ENCODE peak calls at places on chromosomes 5 and 9, in six cellular contexts. One of them, this sample, is unnamed.

GRCh38 chr5:150461231-150461630 is 11.7 kb upstream of the RPS14 start:
- DNase-seq in keratinocyte: no peak
- DNase-seq in neural progenitor cell: no peak
- DNase-seq in fibroblast of lung: no peak
- DNase-seq in HCT116: no peak
- DNase-seq in PC-3: no peak
- DNase-seq in this sample: no peak

GRCh38 chr5:4994994-4995393 is 145.1 kb upstream of the ADAMTS16 start:
- DNase-seq in HCT116: no peak
- DNase-seq in keratinocyte: no peak
- DNase-seq in neural progenitor cell: no peak
- DNase-seq in PC-3: peak; percentile 24
- DNase-seq in fibroblast of lung: peak; percentile 25
- DNase-seq in this sample: no peak

GRCh38 chr9:105405514-105406131 is 42.2 kb upstream of the FSD1L start:
- DNase-seq in PC-3: no peak
- DNase-seq in keratinocyte: no peak
- DNase-seq in HCT116: no peak
- DNase-seq in neural progenitor cell: peak; percentile 25
- DNase-seq in fibroblast of lung: no peak
- DNase-seq in this sample: peak; percentile 40

GRCh38 chr5:143229426-143229895 is 174.0 kb downstream of the NR3C1 start:
- DNase-seq in keratinocyte: no peak
- DNase-seq in HCT116: no peak
- DNase-seq in PC-3: no peak
- DNase-seq in fibroblast of lung: no peak
- DNase-seq in neural progenitor cell: peak; percentile 10
- DNase-seq in this sample: no peak

GRCh38 chr5:73365990-73366667 is 82.4 kb downstream of the FOXD1 start:
- DNase-seq in fibroblast of lung: no peak
- DNase-seq in keratinocyte: no peak
- DNase-seq in HCT116: no peak
- DNase-seq in neural progenitor cell: no peak
- DNase-seq in PC-3: no peak
- DNase-seq in this sample: no peak

GRCh38 chr5:14491505-14491904 is 90.1 kb upstream of the OTULINL start:
- DNase-seq in keratinocyte: no peak
- DNase-seq in neural progenitor cell: no peak
- DNase-seq in PC-3: peak; percentile 31
- DNase-seq in fibroblast of lung: peak; percentile 81
- DNase-seq in HCT116: no peak
- DNase-seq in this sample: no peak

GRCh38 chr5:111830333-111830732 is 73.3 kb upstream of the NREP start:
- DNase-seq in PC-3: peak; percentile 98
- DNase-seq in HCT116: peak; percentile 41
- DNase-seq in fibroblast of lung: peak; percentile 52
- DNase-seq in keratinocyte: peak; percentile 99
- DNase-seq in neural progenitor cell: no peak
- DNase-seq in this sample: peak; percentile 30

GRCh38 chr5:97425511-97425910 is 242.5 kb upstream of the RIOK2 start:
- DNase-seq in fibroblast of lung: peak; percentile 20
- DNase-seq in HCT116: no peak
- DNase-seq in keratinocyte: no peak
- DNase-seq in PC-3: peak; percentile 38
- DNase-seq in neural progenitor cell: peak; percentile 53
- DNase-seq in this sample: peak; percentile 24

GRCh38 chr5:173768267-173768806 is 119.8 kb upstream of the CPEB4 start:
- DNase-seq in neural progenitor cell: no peak
- DNase-seq in fibroblast of lung: no peak
- DNase-seq in PC-3: no peak
- DNase-seq in HCT116: no peak
- DNase-seq in keratinocyte: no peak
- DNase-seq in this sample: no peak

DNA sequence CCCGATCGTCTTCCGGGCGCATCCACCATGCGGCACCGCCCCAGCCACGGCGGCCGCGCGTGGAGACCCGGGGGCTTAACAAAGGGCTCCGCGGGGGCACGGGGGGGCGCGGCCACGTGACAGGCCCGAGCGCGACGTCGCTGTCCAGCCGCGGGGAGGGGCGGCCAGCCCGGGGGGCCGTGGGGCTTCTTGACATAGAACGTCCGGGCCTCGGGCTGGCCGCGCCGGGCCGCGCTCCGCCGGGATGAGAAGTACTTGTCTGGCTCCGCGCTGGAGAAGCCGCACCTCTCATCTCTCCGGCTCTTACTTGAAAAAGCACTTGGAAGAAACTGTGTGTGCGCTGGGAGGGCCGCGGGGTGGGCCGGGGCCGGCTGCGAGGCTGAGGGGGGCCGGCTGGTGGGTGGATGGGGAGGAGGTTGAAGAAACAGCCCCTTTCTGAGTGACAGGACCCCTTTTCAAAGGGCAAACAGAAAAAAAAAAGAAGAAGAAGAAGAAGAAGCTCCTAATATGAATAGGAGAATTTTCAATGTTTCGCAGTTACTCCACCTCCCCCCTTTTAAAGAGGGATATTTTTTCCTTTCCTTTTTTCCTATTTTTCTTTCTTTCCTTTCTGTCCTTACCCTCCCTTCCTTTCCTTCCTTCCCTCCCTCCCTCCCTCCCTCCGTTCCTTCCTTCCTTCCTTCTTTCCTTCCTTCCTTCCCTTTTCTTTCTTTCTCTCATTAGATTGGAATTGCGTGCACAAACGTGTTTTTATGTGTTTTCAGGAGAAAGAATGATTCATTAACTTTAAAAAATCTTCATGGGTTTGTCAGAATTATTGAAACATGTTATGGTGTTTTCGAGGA is 21.3 kb downstream of the NR2F1 start:
- DNase-seq in HCT116: no peak
- DNase-seq in PC-3: no peak
- DNase-seq in fibroblast of lung: peak; percentile 70
- DNase-seq in neural progenitor cell: peak; percentile 74
- DNase-seq in keratinocyte: no peak
- DNase-seq in this sample: no peak
- H3K4me3 ChIP-seq in HCT116: no peak overlapping the region
- H3K4me3 ChIP-seq in PC-3: no peak overlapping the region
- H3K4me3 ChIP-seq in fibroblast of lung: peak overlapping the region; percentile 43
- H3K4me3 ChIP-seq in neural progenitor cell: peak overlapping the region; percentile 40
- H3K4me3 ChIP-seq in keratinocyte: no peak overlapping the region
- H3K4me3 ChIP-seq in this sample: no peak overlapping the region

GRCh38 chr9:95438958-95439357 is 77.8 kb downstream of the PTCH1 start:
- DNase-seq in fibroblast of lung: no peak
- DNase-seq in neural progenitor cell: no peak
- DNase-seq in HCT116: no peak
- DNase-seq in PC-3: no peak
- DNase-seq in keratinocyte: no peak
- DNase-seq in this sample: no peak
- TF ChIP-seq EZH2 in fibroblast of lung: no peak
- TF ChIP-seq EZH2 in neural progenitor cell: no peak
- TF ChIP-seq EZH2 in HCT116: no peak
- TF ChIP-seq EZH2 in PC-3: no peak
- TF ChIP-seq EZH2 in keratinocyte: no peak
- TF ChIP-seq EZH2 in this sample: no peak

DNA sequence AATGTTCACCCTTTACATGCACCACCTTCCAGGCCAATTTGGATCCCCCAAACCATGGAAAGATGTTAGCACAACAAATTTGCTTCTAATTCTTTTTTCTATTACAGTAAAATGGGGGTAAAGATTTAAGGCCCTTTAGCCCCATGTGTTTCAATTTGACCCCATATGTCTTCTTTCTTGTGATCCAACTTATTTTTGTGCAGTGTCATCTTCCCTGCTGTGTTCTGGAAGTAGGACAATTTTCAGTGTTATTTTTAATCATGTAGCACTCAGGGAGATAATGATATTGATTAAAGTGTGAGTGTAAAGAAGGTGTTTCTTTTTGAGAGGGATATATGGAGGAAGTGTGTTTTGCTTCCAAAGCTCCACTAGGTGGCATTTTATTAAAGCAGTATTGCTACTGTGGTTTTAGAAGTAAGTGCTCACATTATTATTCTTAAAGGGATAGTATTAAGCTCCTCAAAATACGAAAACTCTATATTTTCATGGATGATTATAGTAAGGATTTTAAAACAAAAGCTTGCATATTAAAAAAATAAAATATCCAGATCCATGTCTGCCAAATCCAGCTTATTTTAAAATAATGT is 118.7 kb upstream of the ATP10B start:
- DNase-seq in PC-3: no peak
- DNase-seq in HCT116: no peak
- DNase-seq in fibroblast of lung: peak; percentile 1
- DNase-seq in neural progenitor cell: peak; percentile 49
- DNase-seq in keratinocyte: no peak
- DNase-seq in this sample: no peak
- TF ChIP-seq CTCF in PC-3: peak; percentile 31
- TF ChIP-seq CTCF in HCT116: no peak
- TF ChIP-seq CTCF in fibroblast of lung: no peak
- TF ChIP-seq CTCF in neural progenitor cell: peak; percentile 72
- TF ChIP-seq CTCF in keratinocyte: peak; percentile 40
- TF ChIP-seq CTCF in this sample: no peak

GRCh38 chr9:91047529-91047928 is 245.9 kb downstream of the SYK start:
- DNase-seq in HCT116: no peak
- DNase-seq in PC-3: no peak
- DNase-seq in neural progenitor cell: no peak
- DNase-seq in keratinocyte: no peak
- DNase-seq in fibroblast of lung: no peak
- DNase-seq in this sample: no peak
- H3K4me3 ChIP-seq in HCT116: no peak overlapping the region
- H3K4me3 ChIP-seq in PC-3: no peak overlapping the region
- H3K4me3 ChIP-seq in neural progenitor cell: no peak overlapping the region
- H3K4me3 ChIP-seq in keratinocyte: no peak overlapping the region
- H3K4me3 ChIP-seq in fibroblast of lung: no peak overlapping the region
- H3K4me3 ChIP-seq in this sample: no peak overlapping the region

GRCh38 chr9:38373679-38374078 is 18.8 kb upstream of the ALDH1B1 start:
- DNase-seq in HCT116: no peak
- DNase-seq in PC-3: no peak
- DNase-seq in keratinocyte: no peak
- DNase-seq in neural progenitor cell: no peak
- DNase-seq in fibroblast of lung: no peak
- DNase-seq in this sample: no peak

GRCh38 chr9:38374847-38375571 is 17.5 kb upstream of the ALDH1B1 start:
- DNase-seq in HCT116: no peak
- DNase-seq in PC-3: no peak
- DNase-seq in neural progenitor cell: no peak
- DNase-seq in keratinocyte: no peak
- DNase-seq in fibroblast of lung: no peak
- DNase-seq in this sample: no peak

GRCh38 chr9:38375572-38375963 is 16.9 kb upstream of the ALDH1B1 start:
- DNase-seq in fibroblast of lung: no peak
- DNase-seq in PC-3: no peak
- DNase-seq in neural progenitor cell: no peak
- DNase-seq in HCT116: no peak
- DNase-seq in keratinocyte: no peak
- DNase-seq in this sample: no peak

GRCh38 chr9:38371495-38371894 is 21.0 kb upstream of the ALDH1B1 start:
- DNase-seq in PC-3: peak; percentile 63
- DNase-seq in neural progenitor cell: peak; percentile 21
- DNase-seq in keratinocyte: no peak
- DNase-seq in HCT116: peak; percentile 41
- DNase-seq in fibroblast of lung: peak; percentile 11
- DNase-seq in this sample: no peak

GRCh38 chr9:38372685-38373619 is 19.6 kb upstream of the ALDH1B1 start:
- DNase-seq in keratinocyte: no peak
- DNase-seq in neural progenitor cell: no peak
- DNase-seq in HCT116: no peak
- DNase-seq in PC-3: no peak
- DNase-seq in fibroblast of lung: no peak
- DNase-seq in this sample: no peak
- TF ChIP-seq EZH2 in keratinocyte: no peak
- TF ChIP-seq EZH2 in neural progenitor cell: no peak
- TF ChIP-seq EZH2 in HCT116: no peak
- TF ChIP-seq EZH2 in PC-3: no peak
- TF ChIP-seq EZH2 in fibroblast of lung: no peak
- TF ChIP-seq EZH2 in this sample: no peak

GRCh38 chr5:119919279-119919678 is 289.9 kb downstream of the FAM170A start:
- DNase-seq in HCT116: no peak
- DNase-seq in PC-3: no peak
- DNase-seq in keratinocyte: no peak
- DNase-seq in neural progenitor cell: no peak
- DNase-seq in fibroblast of lung: no peak
- DNase-seq in this sample: no peak
- TF ChIP-seq CTCF in HCT116: no peak
- TF ChIP-seq CTCF in PC-3: no peak
- TF ChIP-seq CTCF in keratinocyte: no peak
- TF ChIP-seq CTCF in neural progenitor cell: no peak
- TF ChIP-seq CTCF in fibroblast of lung: no peak
- TF ChIP-seq CTCF in this sample: no peak

DNA sequence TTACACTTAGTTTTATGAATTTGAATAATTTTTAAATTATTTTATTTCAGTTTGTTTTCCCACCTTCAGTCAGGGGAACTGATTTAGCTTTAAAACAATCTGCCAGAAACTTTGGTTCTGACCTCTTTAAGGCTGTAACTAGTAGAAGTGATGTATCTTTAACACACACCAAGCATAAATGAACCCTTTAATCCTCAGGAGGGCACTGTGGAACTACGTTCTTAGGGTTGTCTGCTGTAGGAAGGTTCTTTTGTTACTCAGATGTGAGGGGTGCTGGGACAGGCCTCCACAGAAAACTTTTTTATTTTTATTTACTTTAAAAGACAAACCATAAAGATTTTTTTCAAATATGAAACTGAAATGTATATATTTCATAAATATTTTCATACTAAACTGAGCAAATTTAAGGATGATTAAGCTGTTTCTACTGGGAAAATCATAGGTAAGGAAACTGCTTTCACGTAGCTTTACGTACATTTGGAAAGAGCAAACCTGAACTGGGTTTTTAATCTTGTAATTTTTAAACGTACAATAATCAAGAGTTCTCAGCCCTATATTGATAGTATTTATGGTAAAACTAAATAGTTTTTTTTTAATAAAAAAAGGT is 5.3 kb downstream of the KLF4 start:
- DNase-seq in fibroblast of lung: peak; percentile 93
- DNase-seq in HCT116: peak; percentile 64
- DNase-seq in neural progenitor cell: peak; percentile 79
- DNase-seq in PC-3: peak; percentile 74
- DNase-seq in keratinocyte: no peak
- DNase-seq in this sample: peak; percentile 84
- H3K4me3 ChIP-seq in fibroblast of lung: no peak overlapping the region
- H3K4me3 ChIP-seq in HCT116: no peak overlapping the region
- H3K4me3 ChIP-seq in neural progenitor cell: no peak overlapping the region
- H3K4me3 ChIP-seq in PC-3: no peak overlapping the region
- H3K4me3 ChIP-seq in keratinocyte: peak overlapping the region; percentile 99
- H3K4me3 ChIP-seq in this sample: no peak overlapping the region